ENCODE peak calls at places on chromosomes 3 and 15, in six cellular contexts. U, W, V, M, F and Y are unnamed samples.

GRCh38 chr3:105154692-105155091 is 212.0 kb upstream of the ALCAM start:
- DNase-seq in U (no peak), W (peak), V (peak), M (no peak), F (no peak), Y (no peak)

GRCh38 chr15:90419738-90420487 is 31.9 kb downstream of the IQGAP1 start:
- DNase-seq in U (peak), W (no peak), V (peak), M (no peak), F (peak), Y (no peak)

GRCh38 chr3:191499307-191500125 is 38.6 kb downstream of the PYDC2 start:
- DNase-seq in U (peak), W (peak), V (peak), M (no peak), F (no peak), Y (no peak)

GRCh38 chr15:58037902-58038301 is 27.6 kb downstream of the ALDH1A2 start:
- DNase-seq in U (no peak), W (no peak), V (no peak), M (no peak), F (no peak), Y (no peak)

GRCh38 chr15:59736181-59736580 is 47.1 kb upstream of the BNIP2 start:
- DNase-seq in U (no peak), W (no peak), V (no peak), M (no peak), F (no peak), Y (no peak)

GRCh38 chr3:159323848-159324247 is 522.0 kb downstream of the MFSD1 start:
- DNase-seq in U (no peak), W (no peak), V (peak), M (no peak), F (no peak), Y (no peak)

GRCh38 chr15:49793943-49794342 is 173.1 kb downstream of the DTWD1 start:
- DNase-seq in U (no peak), W (no peak), V (no peak), M (no peak), F (no peak), Y (no peak)

GRCh38 chr15:56739964-56740640 is 6.8 kb upstream of the ZNF280D start:
- DNase-seq in U (peak), W (no peak), V (peak), M (no peak), F (no peak), Y (no peak)

GRCh38 chr15:90585863-90586262 is 56.1 kb downstream of the CRTC3 start:
- DNase-seq in U (no peak), W (no peak), V (no peak), M (no peak), F (no peak), Y (no peak)

GRCh38 chr3:159783780-159784747 is 204.6 kb upstream of the IL12A start:
- DNase-seq in U (peak), W (peak), V (no peak), M (no peak), F (no peak), Y (no peak)

GRCh38 chr3:89262561-89262960 is 155.1 kb downstream of the EPHA3 start:
- DNase-seq in U (no peak), W (no peak), V (no peak), M (no peak), F (no peak), Y (no peak)
- TF ChIP-seq CTCF in U (no peak), W (no peak), V (no peak), M (no peak), F (no peak), Y (no peak)

GRCh38 chr3:128569756-128570155 is 76.8 kb upstream of the GATA2 start:
- DNase-seq in U (no peak), W (no peak), V (no peak), M (no peak), F (no peak), Y (no peak)

GRCh38 chr3:128572013-128572412 is 78.6 kb downstream of the RPN1 start:
- DNase-seq in U (no peak), W (no peak), V (no peak), M (no peak), F (no peak), Y (no peak)

GRCh38 chr3:128573160-128573559 is 77.5 kb downstream of the RPN1 start:
- DNase-seq in U (no peak), W (no peak), V (no peak), M (no peak), F (no peak), Y (no peak)

GRCh38 chr3:128573707-128574162 is 76.9 kb downstream of the RPN1 start:
- DNase-seq in U (no peak), W (no peak), V (no peak), M (no peak), F (no peak), Y (no peak)

GRCh38 chr3:128572644-128573105 is 77.9 kb downstream of the RPN1 start:
- DNase-seq in U (no peak), W (no peak), V (peak), M (no peak), F (peak), Y (no peak)
- TF ChIP-seq CTCF in U (no peak), W (no peak), V (peak), M (peak), F (peak), Y (no peak)

DNA sequence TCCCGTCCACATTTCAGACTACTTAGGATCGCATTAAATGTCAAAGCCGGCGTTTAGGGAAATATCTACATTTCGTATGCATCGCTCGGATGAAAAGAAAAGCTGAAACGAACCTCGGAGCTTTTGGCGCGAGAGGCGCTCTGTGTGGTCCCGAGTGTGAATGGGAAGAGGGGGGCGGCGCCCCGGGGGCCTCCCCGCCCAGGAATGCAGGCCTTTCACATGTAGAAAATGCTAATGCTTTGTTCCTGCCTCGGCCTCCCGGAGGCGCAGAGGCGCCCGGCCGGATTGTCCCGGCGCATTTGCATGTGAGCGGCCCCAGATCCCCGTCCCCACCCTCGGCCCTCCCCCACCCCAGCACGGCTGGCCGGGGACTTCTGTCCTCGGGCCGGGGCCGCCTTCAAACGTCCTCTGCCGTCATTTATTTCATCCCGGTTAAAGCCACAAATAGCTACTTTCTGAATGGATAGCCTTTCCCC is 37.0 kb upstream of the TRIM71 start:
- DNase-seq in U (no peak), W (peak), V (peak), M (peak), F (peak), Y (no peak)
- TF ChIP-seq CTCF in U (peak), W (no peak), V (no peak), M (peak), F (no peak), Y (no peak)

GRCh38 chr15:44130778-44131177 is 64.3 kb downstream of the FRMD5 start:
- DNase-seq in U (no peak), W (no peak), V (no peak), M (no peak), F (no peak), Y (no peak)
- TF ChIP-seq CTCF in U (peak), W (no peak), V (peak), M (no peak), F (no peak), Y (no peak)

GRCh38 chr15:66588537-66588936 is 22.7 kb upstream of the LCTL start:
- DNase-seq in U (no peak), W (no peak), V (no peak), M (no peak), F (no peak), Y (no peak)
- TF ChIP-seq CTCF in U (no peak), W (no peak), V (no peak), M (no peak), F (peak), Y (no peak)

DNA sequence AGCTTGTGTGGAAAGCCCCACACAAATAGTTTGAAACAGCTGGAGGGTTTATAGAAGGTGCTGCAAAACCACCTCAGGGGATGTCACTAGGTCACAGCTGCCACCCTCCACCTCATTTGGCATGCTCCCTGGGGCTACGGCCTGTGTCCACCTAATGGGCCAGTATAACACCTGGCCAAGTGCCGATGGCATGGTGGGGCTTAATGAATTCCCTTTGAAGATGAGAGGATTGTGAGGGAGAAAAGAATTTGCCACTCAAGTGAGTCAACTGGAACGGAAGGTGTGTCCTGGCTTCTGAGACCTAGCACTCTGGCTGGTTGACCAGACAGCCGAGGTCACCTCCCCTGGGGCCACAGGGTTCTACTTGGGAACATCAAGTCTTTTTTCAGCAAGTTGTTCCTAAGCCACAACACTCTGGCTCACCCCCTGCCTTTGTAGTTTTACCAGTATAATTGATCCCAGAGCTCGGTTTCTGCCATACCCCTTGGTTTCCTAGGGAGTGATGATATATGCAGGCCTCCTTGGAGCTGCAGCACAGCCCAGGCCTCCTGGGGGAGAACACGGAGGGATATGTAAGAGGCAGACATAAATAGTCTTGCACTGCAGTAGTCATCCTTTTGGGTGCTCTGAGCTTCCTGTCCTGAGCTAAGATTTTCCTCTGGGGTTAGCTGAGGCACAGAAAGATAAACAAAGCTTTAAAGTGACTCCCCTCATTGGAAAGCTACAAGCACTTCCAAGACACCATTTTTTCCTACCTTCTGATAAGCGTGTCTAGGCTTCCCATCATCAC is 178.2 kb upstream of the LPP start:
- DNase-seq in U (no peak), W (no peak), V (no peak), M (no peak), F (no peak), Y (no peak)
- TF ChIP-seq CTCF in U (no peak), W (no peak), V (no peak), M (no peak), F (no peak), Y (no peak)